ENCODE peak calls at places on chromosomes 16 and 17, in four cellular contexts. Y, S, Z and K are unnamed samples.

GRCh38 chr16:73254983-73255382 is 207.1 kb upstream of the ZFHX3 start:
- DNase-seq in Y (no peak), S (no peak), Z (no peak), K (no peak)

GRCh38 chr16:49000594-49000993 is 281.0 kb downstream of the CBLN1 start:
- DNase-seq in Y (no peak), S (peak; percentile 10), Z (no peak), K (no peak)

GRCh38 chr16:87344931-87345631 is 27.9 kb upstream of the C16orf95 start:
- DNase-seq in Y (no peak), S (no peak), Z (no peak), K (no peak)

GRCh38 chr17:21279582-21279981 is 4.9 kb upstream of the MAP2K3 start:
- DNase-seq in Y (no peak), S (no peak), Z (no peak), K (no peak)

GRCh38 chr16:18969050-18969854 is 14.5 kb upstream of the TMC7 start:
- DNase-seq in Y (peak; percentile 16), S (peak; percentile 54), Z (peak; percentile 84), K (peak; percentile 83)

GRCh38 chr16:23061669-23062068 is 87.6 kb downstream of the USP31 start:
- DNase-seq in Y (no peak), S (no peak), Z (no peak), K (no peak)

GRCh38 chr17:69609495-69610315 is 195.2 kb downstream of the MAP2K6 start:
- DNase-seq in Y (no peak), S (peak; percentile 19), Z (no peak), K (peak; percentile 44)

GRCh38 chr17:7141824-7142223 is 27.2 kb upstream of the ASGR2 start:
- DNase-seq in Y (no peak), S (no peak), Z (no peak), K (no peak)

GRCh38 chr17:57892820-57893595 is 43.2 kb upstream of the MRPS23 start:
- DNase-seq in Y (no peak), S (no peak), Z (no peak), K (peak; percentile 100)

GRCh38 chr17:34763727-34764665 is 184.6 kb downstream of the TMEM132E start:
- DNase-seq in Y (no peak), S (no peak), Z (no peak), K (no peak)

GRCh38 chr17:40818343-40818732 is 4.1 kb downstream of the KRT10 start:
- DNase-seq in Y (no peak), S (no peak), Z (no peak), K (peak; percentile 18)

GRCh38 chr16:87930456-87930855 is 5.9 kb downstream of the CA5A start:
- DNase-seq in Y (no peak), S (no peak), Z (peak; percentile 76), K (peak; percentile 42)

GRCh38 chr17:76535788-76536510 is 1.6 kb downstream of the CYGB start:
- DNase-seq in Y (no peak), S (no peak), Z (peak; percentile 37), K (no peak)

GRCh38 chr17:45973099-45973838 is 25.8 kb upstream of the STH start:
- DNase-seq in Y (no peak), S (no peak), Z (no peak), K (peak; percentile 58)

GRCh38 chr16:29943846-29944669 is 17.8 kb upstream of the TMEM219 start:
- DNase-seq in Y (no peak), S (no peak), Z (no peak), K (peak; percentile 89)

GRCh38 chr16:759110-759910 is 1.2 kb upstream of the MSLN start:
- DNase-seq in Y (no peak), S (no peak), Z (no peak), K (peak; percentile 51)

DNA sequence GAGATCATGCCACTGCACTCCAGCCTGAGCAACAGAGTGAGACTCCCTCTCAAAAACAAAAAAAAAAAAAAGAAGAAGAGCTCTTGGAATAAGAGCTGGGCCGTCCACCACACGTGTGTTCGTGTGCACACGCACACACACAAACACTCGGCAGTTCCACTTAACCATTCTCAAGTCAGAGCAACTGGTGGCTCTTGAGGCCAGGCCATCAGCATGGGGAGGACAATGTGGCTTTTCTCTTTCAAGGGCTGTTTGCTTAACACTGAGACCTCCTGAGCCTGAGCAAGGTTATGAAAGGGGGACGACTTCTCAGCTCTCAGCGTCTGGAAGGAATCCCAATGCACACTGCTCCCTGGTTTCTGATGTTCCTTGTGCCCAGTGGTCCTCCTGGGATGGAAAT is 444.9 kb downstream of the SOX9 start:
- DNase-seq in Y (no peak), S (no peak), Z (no peak), K (no peak)
- TF ChIP-seq JUND in Y (no peak), S (no peak), Z (no peak), K (no peak)

GRCh38 chr17:50920891-50921595 is 54.9 kb upstream of the TOB1 start:
- DNase-seq in Y (no peak), S (no peak), Z (no peak), K (no peak)

GRCh38 chr17:50922739-50923405 is 56.7 kb upstream of the TOB1 start:
- DNase-seq in Y (no peak), S (no peak), Z (no peak), K (no peak)

GRCh38 chr17:50920041-50920410 is 53.9 kb upstream of the TOB1 start:
- DNase-seq in Y (no peak), S (no peak), Z (no peak), K (peak; percentile 90)

GRCh38 chr17:50923611-50924010 is 57.5 kb upstream of the TOB1 start:
- DNase-seq in Y (no peak), S (no peak), Z (peak; percentile 76), K (no peak)

GRCh38 chr17:50922107-50922506 is 56.0 kb upstream of the TOB1 start:
- DNase-seq in Y (no peak), S (no peak), Z (no peak), K (no peak)
- TF ChIP-seq JUND in Y (no peak), S (no peak), Z (no peak), K (no peak)

DNA sequence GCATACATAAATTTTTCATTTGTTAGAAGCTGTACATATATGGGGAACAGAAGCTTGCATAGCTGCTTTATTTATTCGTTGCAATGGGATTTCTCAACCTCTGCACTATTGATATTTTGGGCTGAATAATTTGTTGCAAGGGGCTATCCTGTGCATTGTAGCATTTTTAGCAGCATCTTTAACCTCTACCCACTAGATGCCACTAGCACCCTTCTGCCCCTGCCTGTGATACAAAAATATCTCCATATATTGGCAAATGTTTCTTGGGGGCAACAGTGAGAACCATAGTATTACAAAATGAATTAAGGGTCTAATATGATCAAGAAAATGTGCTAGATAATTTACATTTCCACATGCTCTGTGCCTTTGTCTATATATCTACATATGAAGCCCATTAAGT is 1401.0 kb downstream of the CDH11 start:
- DNase-seq in Y (no peak), S (no peak), Z (no peak), K (no peak)
- TF ChIP-seq JUND in Y (no peak), S (no peak), Z (no peak), K (no peak)

DNA sequence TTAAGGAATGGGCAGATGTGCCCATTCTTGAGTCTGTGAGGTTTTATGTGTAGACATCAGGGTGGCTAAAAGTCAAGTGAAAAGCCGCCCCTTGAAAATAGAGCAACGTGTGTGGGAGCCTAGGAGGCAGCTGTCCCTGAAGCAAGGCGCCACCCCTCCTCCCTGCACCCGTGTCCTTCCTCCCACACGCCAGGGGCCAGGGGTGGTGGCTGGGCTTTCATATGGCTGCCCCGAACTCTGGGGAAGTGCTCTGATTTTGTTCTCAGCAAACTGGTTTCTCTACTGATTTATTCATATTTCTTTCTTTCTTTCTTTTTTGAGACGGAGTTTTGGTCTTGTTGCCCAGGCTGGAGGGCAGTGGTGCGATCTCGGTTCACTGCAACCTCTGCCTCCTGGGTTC is 4.7 kb downstream of the ZNF750 start:
- DNase-seq in Y (no peak), S (no peak), Z (no peak), K (no peak)
- TF ChIP-seq JUND in Y (no peak), S (no peak), Z (no peak), K (no peak)